ENCODE peak calls at places on chromosomes 2 and 18, in six cellular contexts. One of them, this sample, is unnamed.

GRCh38 chr18:363327-364115 is 95.7 kb upstream of the THOC1 start:
- DNase-seq in CD8-positive, alpha-beta T cell: no peak
- DNase-seq in effector memory CD4-positive, alpha-beta T cell: no peak
- DNase-seq in aorta: no peak
- DNase-seq in breast epithelium: no peak
- DNase-seq in upper lobe of left lung: no peak
- DNase-seq in this sample: no peak

GRCh38 chr18:39825485-39825884 is 2129.5 kb upstream of the PIK3C3 start:
- DNase-seq in breast epithelium: no peak
- DNase-seq in aorta: no peak
- DNase-seq in effector memory CD4-positive, alpha-beta T cell: no peak
- DNase-seq in upper lobe of left lung: no peak
- DNase-seq in CD8-positive, alpha-beta T cell: no peak
- DNase-seq in this sample: no peak

GRCh38 chr2:121104721-121105141 is 180.3 kb downstream of the TFCP2L1 start:
- DNase-seq in breast epithelium: no peak
- DNase-seq in aorta: no peak
- DNase-seq in effector memory CD4-positive, alpha-beta T cell: no peak
- DNase-seq in CD8-positive, alpha-beta T cell: no peak
- DNase-seq in upper lobe of left lung: peak; percentile 48
- DNase-seq in this sample: no peak

GRCh38 chr2:44093970-44094369 is 74.7 kb upstream of the PPM1B start:
- DNase-seq in effector memory CD4-positive, alpha-beta T cell: no peak
- DNase-seq in upper lobe of left lung: no peak
- DNase-seq in CD8-positive, alpha-beta T cell: no peak
- DNase-seq in aorta: no peak
- DNase-seq in breast epithelium: no peak
- DNase-seq in this sample: no peak

GRCh38 chr18:76262956-76263955 is 231.8 kb downstream of the ZNF516 start:
- DNase-seq in upper lobe of left lung: peak; percentile 36
- DNase-seq in effector memory CD4-positive, alpha-beta T cell: no peak
- DNase-seq in aorta: no peak
- DNase-seq in breast epithelium: no peak
- DNase-seq in CD8-positive, alpha-beta T cell: no peak
- DNase-seq in this sample: no peak

GRCh38 chr2:75327334-75327733 is 128.0 kb upstream of the TACR1 start:
- DNase-seq in aorta: no peak
- DNase-seq in upper lobe of left lung: no peak
- DNase-seq in effector memory CD4-positive, alpha-beta T cell: no peak
- DNase-seq in CD8-positive, alpha-beta T cell: no peak
- DNase-seq in breast epithelium: no peak
- DNase-seq in this sample: no peak

GRCh38 chr2:70084973-70085710 is 2.1 kb upstream of the PCBP1 start:
- DNase-seq in effector memory CD4-positive, alpha-beta T cell: peak; percentile 56
- DNase-seq in aorta: no peak
- DNase-seq in upper lobe of left lung: no peak
- DNase-seq in breast epithelium: no peak
- DNase-seq in CD8-positive, alpha-beta T cell: peak; percentile 64
- DNase-seq in this sample: no peak

GRCh38 chr2:233901367-233901766 is 15.8 kb upstream of the TRPM8 start:
- DNase-seq in upper lobe of left lung: no peak
- DNase-seq in CD8-positive, alpha-beta T cell: no peak
- DNase-seq in aorta: no peak
- DNase-seq in breast epithelium: no peak
- DNase-seq in effector memory CD4-positive, alpha-beta T cell: no peak
- DNase-seq in this sample: no peak

GRCh38 chr18:46148810-46149209 is 44.6 kb downstream of the HAUS1 start:
- DNase-seq in upper lobe of left lung: no peak
- DNase-seq in breast epithelium: no peak
- DNase-seq in CD8-positive, alpha-beta T cell: no peak
- DNase-seq in aorta: no peak
- DNase-seq in effector memory CD4-positive, alpha-beta T cell: peak; percentile 33
- DNase-seq in this sample: no peak

GRCh38 chr2:149104221-149104620 is 65.7 kb downstream of the LYPD6B start:
- DNase-seq in effector memory CD4-positive, alpha-beta T cell: no peak
- DNase-seq in CD8-positive, alpha-beta T cell: no peak
- DNase-seq in upper lobe of left lung: no peak
- DNase-seq in aorta: no peak
- DNase-seq in breast epithelium: no peak
- DNase-seq in this sample: no peak

GRCh38 chr2:20365249-20365817 is 14.7 kb upstream of the PUM2 start:
- DNase-seq in effector memory CD4-positive, alpha-beta T cell: no peak
- DNase-seq in CD8-positive, alpha-beta T cell: no peak
- DNase-seq in aorta: no peak
- DNase-seq in upper lobe of left lung: no peak
- DNase-seq in breast epithelium: no peak
- DNase-seq in this sample: no peak

GRCh38 chr2:219460424-219460926 is 25.8 kb downstream of the SPEG start:
- DNase-seq in effector memory CD4-positive, alpha-beta T cell: no peak
- DNase-seq in aorta: peak; percentile 96
- DNase-seq in CD8-positive, alpha-beta T cell: no peak
- DNase-seq in breast epithelium: no peak
- DNase-seq in upper lobe of left lung: peak; percentile 57
- DNase-seq in this sample: peak; percentile 39

GRCh38 chr2:210421916-210422315 is 54.6 kb downstream of the LANCL1 start:
- DNase-seq in breast epithelium: no peak
- DNase-seq in upper lobe of left lung: no peak
- DNase-seq in effector memory CD4-positive, alpha-beta T cell: no peak
- DNase-seq in aorta: no peak
- DNase-seq in CD8-positive, alpha-beta T cell: no peak
- DNase-seq in this sample: no peak

GRCh38 chr2:17791121-17791902 is 24.9 kb upstream of the MSGN1 start:
- DNase-seq in CD8-positive, alpha-beta T cell: no peak
- DNase-seq in effector memory CD4-positive, alpha-beta T cell: no peak
- DNase-seq in aorta: no peak
- DNase-seq in upper lobe of left lung: no peak
- DNase-seq in breast epithelium: no peak
- DNase-seq in this sample: no peak

GRCh38 chr18:23377669-23378469 is 75.2 kb upstream of the RIOK3 start:
- DNase-seq in upper lobe of left lung: no peak
- DNase-seq in effector memory CD4-positive, alpha-beta T cell: no peak
- DNase-seq in CD8-positive, alpha-beta T cell: no peak
- DNase-seq in breast epithelium: no peak
- DNase-seq in aorta: no peak
- DNase-seq in this sample: no peak

GRCh38 chr2:238966274-238966937 is 118.5 kb downstream of the TWIST2 start:
- DNase-seq in aorta: no peak
- DNase-seq in upper lobe of left lung: peak; percentile 75
- DNase-seq in breast epithelium: peak; percentile 39
- DNase-seq in CD8-positive, alpha-beta T cell: no peak
- DNase-seq in effector memory CD4-positive, alpha-beta T cell: no peak
- DNase-seq in this sample: no peak

GRCh38 chr2:74014813-74015212 is 30.1 kb downstream of the TET3 start:
- DNase-seq in aorta: no peak
- DNase-seq in CD8-positive, alpha-beta T cell: no peak
- DNase-seq in effector memory CD4-positive, alpha-beta T cell: no peak
- DNase-seq in upper lobe of left lung: no peak
- DNase-seq in breast epithelium: no peak
- DNase-seq in this sample: no peak

GRCh38 chr2:144679942-144680341 is 160.0 kb upstream of the ZEB2 start:
- DNase-seq in aorta: no peak
- DNase-seq in CD8-positive, alpha-beta T cell: no peak
- DNase-seq in effector memory CD4-positive, alpha-beta T cell: no peak
- DNase-seq in breast epithelium: no peak
- DNase-seq in upper lobe of left lung: no peak
- DNase-seq in this sample: no peak

GRCh38 chr2:109385506-109385905 is 228.3 kb downstream of the SEPTIN10 start:
- DNase-seq in aorta: no peak
- DNase-seq in upper lobe of left lung: no peak
- DNase-seq in effector memory CD4-positive, alpha-beta T cell: no peak
- DNase-seq in CD8-positive, alpha-beta T cell: no peak
- DNase-seq in breast epithelium: no peak
- DNase-seq in this sample: no peak

DNA sequence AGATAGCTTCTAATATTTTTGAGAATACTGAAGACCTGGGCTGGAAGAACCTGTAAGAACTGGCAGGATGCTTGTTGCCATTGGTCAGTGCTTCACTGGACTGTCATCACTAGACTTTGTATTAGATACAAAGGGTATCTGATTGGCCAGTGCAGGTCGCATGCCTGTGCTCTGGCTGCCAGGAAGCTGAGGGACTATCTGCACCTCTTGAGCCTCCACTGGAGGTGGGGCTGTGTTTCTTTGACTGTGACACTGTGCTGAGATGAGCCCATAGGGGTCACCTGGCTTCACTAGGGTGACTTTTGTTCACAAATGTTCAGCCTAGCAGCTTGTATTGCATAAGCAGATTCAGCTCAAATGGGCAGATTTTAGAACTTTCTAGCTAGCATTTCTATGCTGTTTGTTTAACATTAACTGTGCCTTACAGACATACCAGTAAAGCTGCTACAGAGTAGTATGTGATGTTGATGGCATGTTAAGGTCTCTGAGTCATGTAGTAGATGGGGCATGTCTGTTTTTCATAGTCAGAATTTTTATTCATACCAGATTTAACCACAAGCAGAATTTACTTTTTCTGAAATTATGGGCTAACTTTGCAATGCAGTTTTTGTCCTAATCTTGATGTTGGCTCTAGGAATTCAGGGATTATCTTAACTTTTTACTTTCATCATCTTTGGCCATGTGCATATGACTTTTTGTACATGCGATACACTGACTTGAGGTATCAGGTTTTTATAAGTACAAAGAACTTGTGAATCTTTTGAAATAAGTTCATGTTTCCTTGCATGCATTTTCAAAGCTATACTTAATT is 56.1 kb downstream of the RHBDD1 start:
- DNase-seq in breast epithelium: no peak
- DNase-seq in effector memory CD4-positive, alpha-beta T cell: no peak
- DNase-seq in aorta: no peak
- DNase-seq in upper lobe of left lung: no peak
- DNase-seq in CD8-positive, alpha-beta T cell: no peak
- DNase-seq in this sample: no peak
- H3K27ac ChIP-seq in breast epithelium: no peak overlapping the region
- H3K27ac ChIP-seq in effector memory CD4-positive, alpha-beta T cell: no peak overlapping the region
- H3K27ac ChIP-seq in aorta: no peak overlapping the region
- H3K27ac ChIP-seq in upper lobe of left lung: no peak overlapping the region
- H3K27ac ChIP-seq in CD8-positive, alpha-beta T cell: no peak overlapping the region
- H3K27ac ChIP-seq in this sample: no peak overlapping the region

DNA sequence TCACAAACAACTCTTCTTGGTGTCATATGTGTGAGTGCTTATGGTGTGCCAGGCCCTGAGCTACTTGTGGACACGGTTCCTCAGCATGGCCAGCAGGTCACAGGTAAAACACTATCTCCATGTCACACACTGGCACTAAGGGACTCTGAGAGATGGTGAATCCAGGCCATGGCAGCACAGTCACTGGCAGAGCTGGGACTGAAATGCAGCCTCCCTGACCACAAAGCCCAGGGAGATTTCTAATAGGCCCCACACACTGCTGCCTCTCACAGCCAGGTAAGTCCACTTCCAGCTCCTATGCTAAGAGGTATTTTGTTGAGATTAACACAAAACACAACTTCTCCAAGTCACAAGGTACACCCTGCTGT is 92.0 kb downstream of the ACTR2 start:
- DNase-seq in CD8-positive, alpha-beta T cell: no peak
- DNase-seq in breast epithelium: no peak
- DNase-seq in aorta: no peak
- DNase-seq in effector memory CD4-positive, alpha-beta T cell: no peak
- DNase-seq in upper lobe of left lung: no peak
- DNase-seq in this sample: no peak
- H3K27ac ChIP-seq in CD8-positive, alpha-beta T cell: no peak overlapping the region
- H3K27ac ChIP-seq in breast epithelium: peak overlapping the region; percentile 84
- H3K27ac ChIP-seq in aorta: peak overlapping the region; percentile 41
- H3K27ac ChIP-seq in effector memory CD4-positive, alpha-beta T cell: peak overlapping the region; percentile 10
- H3K27ac ChIP-seq in upper lobe of left lung: no peak overlapping the region
- H3K27ac ChIP-seq in this sample: no peak overlapping the region

DNA sequence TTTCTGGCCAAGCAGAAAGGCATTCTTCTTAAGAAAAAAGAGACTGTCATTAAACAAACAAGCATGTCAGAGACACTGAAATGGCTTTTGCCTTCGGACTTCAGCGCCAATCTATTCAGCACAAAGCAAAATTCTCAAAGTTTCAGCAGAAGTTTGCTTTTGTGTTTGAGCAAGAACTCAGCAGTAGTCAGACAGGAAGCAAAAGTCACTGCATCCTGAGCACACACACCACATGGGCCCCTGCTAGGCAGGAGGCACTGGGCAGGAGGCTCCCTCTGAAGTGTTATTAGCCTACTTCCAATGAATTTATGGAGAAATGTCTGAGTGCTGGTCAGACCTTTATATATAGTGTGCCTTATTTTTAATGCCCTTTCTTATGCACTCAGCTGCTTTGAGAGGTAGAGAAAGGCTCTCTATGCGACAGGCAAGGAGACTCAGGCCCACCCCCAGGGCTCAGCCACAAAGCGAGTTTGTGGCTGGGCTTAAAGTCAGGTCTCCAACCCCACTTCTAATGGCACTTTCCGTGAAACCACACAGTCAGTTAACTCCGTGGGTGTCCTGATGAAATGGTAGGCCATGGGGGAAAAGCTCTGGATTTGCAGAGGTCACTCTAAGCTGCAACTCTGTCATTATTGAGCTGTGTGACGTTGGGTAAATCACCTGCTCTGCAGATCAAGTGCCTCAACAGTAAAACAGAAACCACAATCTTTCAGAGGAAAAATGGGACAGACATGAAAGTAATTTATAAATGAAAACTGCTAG is 161.0 kb upstream of the TMEM200C start:
- DNase-seq in CD8-positive, alpha-beta T cell: no peak
- DNase-seq in upper lobe of left lung: no peak
- DNase-seq in breast epithelium: no peak
- DNase-seq in effector memory CD4-positive, alpha-beta T cell: no peak
- DNase-seq in aorta: no peak
- DNase-seq in this sample: no peak
- H3K27ac ChIP-seq in CD8-positive, alpha-beta T cell: no peak overlapping the region
- H3K27ac ChIP-seq in upper lobe of left lung: no peak overlapping the region
- H3K27ac ChIP-seq in breast epithelium: no peak overlapping the region
- H3K27ac ChIP-seq in effector memory CD4-positive, alpha-beta T cell: no peak overlapping the region
- H3K27ac ChIP-seq in aorta: no peak overlapping the region
- H3K27ac ChIP-seq in this sample: no peak overlapping the region

GRCh38 chr2:10006248-10007147 is 36.9 kb upstream of the KLF11 start:
- DNase-seq in upper lobe of left lung: peak; percentile 84
- DNase-seq in aorta: no peak
- DNase-seq in breast epithelium: no peak
- DNase-seq in CD8-positive, alpha-beta T cell: no peak
- DNase-seq in effector memory CD4-positive, alpha-beta T cell: no peak
- DNase-seq in this sample: no peak

GRCh38 chr2:10007440-10007839 is 35.9 kb upstream of the KLF11 start:
- DNase-seq in CD8-positive, alpha-beta T cell: no peak
- DNase-seq in upper lobe of left lung: no peak
- DNase-seq in effector memory CD4-positive, alpha-beta T cell: no peak
- DNase-seq in aorta: no peak
- DNase-seq in breast epithelium: no peak
- DNase-seq in this sample: no peak

GRCh38 chr2:10004836-10005235 is 38.5 kb upstream of the KLF11 start:
- DNase-seq in breast epithelium: no peak
- DNase-seq in upper lobe of left lung: no peak
- DNase-seq in CD8-positive, alpha-beta T cell: no peak
- DNase-seq in aorta: no peak
- DNase-seq in effector memory CD4-positive, alpha-beta T cell: no peak
- DNase-seq in this sample: no peak

GRCh38 chr2:10004401-10004800 is 38.9 kb upstream of the KLF11 start:
- DNase-seq in aorta: no peak
- DNase-seq in breast epithelium: no peak
- DNase-seq in upper lobe of left lung: no peak
- DNase-seq in CD8-positive, alpha-beta T cell: no peak
- DNase-seq in effector memory CD4-positive, alpha-beta T cell: no peak
- DNase-seq in this sample: no peak

DNA sequence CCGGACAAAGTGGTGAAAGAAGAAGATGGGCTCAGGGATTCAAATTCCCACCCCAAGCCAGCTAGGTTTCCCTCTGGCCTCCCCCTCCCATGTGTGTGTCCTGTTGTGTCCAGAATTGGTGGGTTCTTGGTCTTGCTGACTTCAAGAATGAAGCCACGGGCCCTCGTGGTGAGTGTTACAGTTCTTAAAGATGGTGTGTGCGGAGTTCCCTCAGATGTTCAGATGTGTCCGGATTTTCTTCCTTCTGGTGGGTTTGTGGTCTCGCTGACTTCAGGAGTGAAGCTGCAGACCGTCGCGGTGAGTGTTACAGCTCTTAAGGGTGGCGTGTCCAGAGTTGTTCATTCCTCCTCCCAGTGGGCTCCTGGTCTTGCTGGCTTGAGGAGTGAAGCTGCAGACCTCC is 37.9 kb upstream of the KLF11 start:
- DNase-seq in upper lobe of left lung: no peak
- DNase-seq in effector memory CD4-positive, alpha-beta T cell: no peak
- DNase-seq in aorta: no peak
- DNase-seq in CD8-positive, alpha-beta T cell: no peak
- DNase-seq in breast epithelium: no peak
- DNase-seq in this sample: no peak
- H3K27ac ChIP-seq in upper lobe of left lung: no peak overlapping the region
- H3K27ac ChIP-seq in effector memory CD4-positive, alpha-beta T cell: no peak overlapping the region
- H3K27ac ChIP-seq in aorta: no peak overlapping the region
- H3K27ac ChIP-seq in CD8-positive, alpha-beta T cell: no peak overlapping the region
- H3K27ac ChIP-seq in breast epithelium: no peak overlapping the region
- H3K27ac ChIP-seq in this sample: no peak overlapping the region

This sample was measured in caudate nucleus.